ENCODE peak calls at places on chromosomes 11 and 22, in six cellular contexts. P, X, L, D, Q and F are unnamed samples.

GRCh38 chr11:72738199-72739141 is 13.7 kb downstream of the ARAP1 start:
- DNase-seq in P (no peak), X (no peak), L (no peak), D (no peak), Q (peak; percentile 45), F (no peak)

GRCh38 chr11:128532016-128532570 is 55.3 kb downstream of the ETS1 start:
- DNase-seq in P (no peak), X (no peak), L (no peak), D (no peak), Q (no peak), F (no peak)

GRCh38 chr11:68763926-68764657 is 12.8 kb upstream of the TESMIN start:
- DNase-seq in P (no peak), X (no peak), L (no peak), D (no peak), Q (no peak), F (no peak)

GRCh38 chr11:46391186-46391577 is 394 bp downstream of the CHRM4 start:
- DNase-seq in P (no peak), X (no peak), L (no peak), D (no peak), Q (no peak), F (no peak)

GRCh38 chr11:73965764-73966121 is 14.9 kb downstream of the DNAJB13 start:
- DNase-seq in P (no peak), X (no peak), L (no peak), D (no peak), Q (no peak), F (no peak)

GRCh38 chr11:94968334-94968958 is 4.9 kb downstream of the CWC15 start:
- DNase-seq in P (peak; percentile 58), X (no peak), L (no peak), D (peak; percentile 13), Q (peak; percentile 70), F (no peak)

GRCh38 chr22:26921726-26922125 is 264.3 kb downstream of the MIAT start:
- DNase-seq in P (no peak), X (no peak), L (no peak), D (no peak), Q (no peak), F (no peak)

GRCh38 chr11:69153661-69154060 is 2.1 kb upstream of the SMIM38 start:
- DNase-seq in P (no peak), X (no peak), L (peak; percentile 20), D (no peak), Q (no peak), F (no peak)

GRCh38 chr11:50174189-50174588 is 141.5 kb downstream of the OR4C45 start:
- DNase-seq in P (no peak), X (no peak), L (peak; percentile 15), D (no peak), Q (peak; percentile 1), F (peak; percentile 5)

GRCh38 chr11:80958414-80958813 is 1517.6 kb upstream of the TENM4 start:
- DNase-seq in P (peak; percentile 40), X (no peak), L (peak; percentile 25), D (peak; percentile 4), Q (peak; percentile 91), F (peak; percentile 9)

GRCh38 chr11:34413263-34413662 is 25.5 kb upstream of the CAT start:
- DNase-seq in P (no peak), X (no peak), L (no peak), D (no peak), Q (no peak), F (no peak)

GRCh38 chr11:34417203-34417602 is 21.5 kb upstream of the CAT start:
- DNase-seq in P (no peak), X (no peak), L (no peak), D (no peak), Q (no peak), F (no peak)

GRCh38 chr11:34416088-34416487 is 22.6 kb upstream of the CAT start:
- DNase-seq in P (no peak), X (no peak), L (no peak), D (no peak), Q (no peak), F (no peak)

GRCh38 chr11:34416746-34417145 is 22.0 kb upstream of the CAT start:
- DNase-seq in P (no peak), X (no peak), L (no peak), D (no peak), Q (peak; percentile 13), F (no peak)

DNA sequence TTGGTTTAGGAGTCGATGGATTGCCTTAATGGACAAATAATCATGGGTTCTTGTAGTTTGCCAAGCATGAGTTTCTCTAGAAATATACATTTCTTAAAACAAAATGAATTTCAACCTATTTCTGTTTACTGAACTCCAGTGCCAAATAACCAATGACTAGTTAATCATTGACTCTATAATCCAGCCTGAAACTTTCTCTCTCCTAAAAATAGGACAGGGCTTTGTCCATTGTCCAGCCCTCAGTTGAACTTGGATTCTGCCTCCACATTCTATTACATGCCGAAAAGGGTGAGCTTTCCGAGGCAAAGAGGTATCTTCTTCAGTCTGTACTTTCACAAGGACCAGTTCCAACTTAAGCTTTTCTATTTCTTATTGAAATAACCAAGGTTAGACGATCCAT is 23.2 kb upstream of the CAT start:
- DNase-seq in P (no peak), X (no peak), L (no peak), D (no peak), Q (no peak), F (no peak)
- H3K4me3 ChIP-seq in P (no peak overlapping the region), X (no peak overlapping the region), L (no peak overlapping the region), D (no peak overlapping the region), Q (no peak overlapping the region), F (no peak overlapping the region)

GRCh38 chr11:65100674-65101350 is 4.8 kb downstream of the VPS51 start:
- DNase-seq in P (no peak), X (no peak), L (no peak), D (no peak), Q (peak; percentile 79), F (no peak)
- TF ChIP-seq CTCF in P (no peak), X (no peak), L (peak; percentile 20), D (no peak), Q (no peak), F (no peak)

GRCh38 chr22:31230155-31230870 is 18.2 kb downstream of the LIMK2 start:
- DNase-seq in P (peak; percentile 34), X (no peak), L (no peak), D (no peak), Q (peak; percentile 56), F (no peak)
- H3K4me3 ChIP-seq in P (no peak overlapping the region), X (no peak overlapping the region), L (no peak overlapping the region), D (no peak overlapping the region), Q (no peak overlapping the region), F (no peak overlapping the region)

GRCh38 chr11:26283852-26284421 is 48.0 kb upstream of the ANO3 start:
- DNase-seq in P (no peak), X (no peak), L (no peak), D (no peak), Q (no peak), F (no peak)

GRCh38 chr11:26287067-26287518 is 44.8 kb upstream of the ANO3 start:
- DNase-seq in P (no peak), X (no peak), L (peak; percentile 38), D (no peak), Q (no peak), F (no peak)

GRCh38 chr11:26285593-26285992 is 46.3 kb upstream of the ANO3 start:
- DNase-seq in P (no peak), X (no peak), L (no peak), D (no peak), Q (no peak), F (no peak)

GRCh38 chr11:26286472-26287066 is 45.4 kb upstream of the ANO3 start:
- DNase-seq in P (peak; percentile 39), X (no peak), L (peak; percentile 53), D (peak; percentile 27), Q (peak; percentile 36), F (no peak)
- TF ChIP-seq CTCF in P (peak; percentile 64), X (no peak), L (peak; percentile 75), D (peak; percentile 44), Q (peak; percentile 59), F (peak; percentile 50)

GRCh38 chr22:35841907-35842518 is 124.3 kb downstream of the APOL5 start:
- DNase-seq in P (no peak), X (no peak), L (no peak), D (no peak), Q (no peak), F (no peak)

GRCh38 chr22:35835998-35836691 is 118.5 kb downstream of the APOL5 start:
- DNase-seq in P (peak; percentile 86), X (peak; percentile 47), L (peak; percentile 78), D (peak; percentile 75), Q (peak; percentile 91), F (peak; percentile 45)

GRCh38 chr22:35839811-35840739 is 122.4 kb downstream of the APOL5 start:
- DNase-seq in P (peak; percentile 97), X (peak; percentile 83), L (peak; percentile 95), D (peak; percentile 97), Q (peak; percentile 99), F (peak; percentile 97)

GRCh38 chr22:35837328-35837727 is 119.7 kb downstream of the APOL5 start:
- DNase-seq in P (no peak), X (no peak), L (no peak), D (no peak), Q (peak; percentile 19), F (no peak)

DNA sequence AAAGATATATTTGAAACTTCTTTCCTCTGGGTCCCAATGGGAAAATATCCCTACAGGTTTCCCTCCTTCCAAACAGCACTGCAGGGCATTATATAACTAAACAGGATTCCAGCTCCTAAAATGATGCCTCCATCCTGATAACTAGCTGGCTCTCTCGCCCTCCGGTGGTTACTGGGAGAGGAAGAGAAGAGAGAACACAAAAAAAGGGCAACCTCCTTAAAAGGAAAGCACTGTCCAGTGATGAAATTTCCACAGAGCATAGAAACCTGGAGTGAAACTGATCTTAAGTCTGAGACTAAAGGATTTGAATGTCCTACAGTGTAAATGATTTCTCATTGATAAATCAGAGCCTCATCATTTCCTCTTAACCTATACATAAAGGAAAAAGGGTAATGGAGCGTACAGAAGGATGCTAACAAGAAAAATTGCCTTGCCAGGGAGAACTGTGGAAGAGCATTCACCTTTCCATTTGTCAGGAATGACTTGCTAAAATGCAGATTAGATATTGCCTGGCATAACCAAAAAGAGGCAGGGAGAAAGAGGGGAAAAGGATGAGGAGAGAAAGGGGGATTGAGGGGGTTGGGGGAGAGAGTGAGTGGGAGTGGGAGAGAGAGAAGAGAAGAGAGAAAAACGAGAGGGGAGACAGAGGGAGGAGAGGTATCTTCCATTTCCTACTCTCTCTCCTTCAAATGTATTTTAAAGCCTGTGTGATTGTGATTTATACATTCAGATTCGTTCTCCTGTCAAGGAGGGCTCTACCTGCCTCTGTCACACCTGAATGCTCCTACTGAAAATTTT is 121.4 kb downstream of the APOL5 start:
- DNase-seq in P (peak; percentile 79), X (peak; percentile 69), L (peak; percentile 35), D (peak; percentile 54), Q (peak; percentile 79), F (peak; percentile 33)
- H3K4me3 ChIP-seq in P (peak overlapping the region; percentile 81), X (peak overlapping the region; percentile 57), L (peak overlapping the region; percentile 72), D (peak overlapping the region; percentile 69), Q (peak overlapping the region; percentile 53), F (peak overlapping the region; percentile 73)

GRCh38 chr11:65871811-65872548 is 620 bp downstream of the EFEMP2 start:
- DNase-seq in P (peak; percentile 34), X (no peak), L (peak; percentile 31), D (no peak), Q (no peak), F (no peak)
- TF ChIP-seq CTCF in P (peak; percentile 32), X (no peak), L (peak; percentile 55), D (no peak), Q (peak; percentile 34), F (peak; percentile 40)

GRCh38 chr11:59212222-59212621 is 505 bp downstream of the MPEG1 start:
- DNase-seq in P (no peak), X (no peak), L (no peak), D (no peak), Q (no peak), F (no peak)
- H3K4me3 ChIP-seq in P (no peak overlapping the region), X (peak overlapping the region; percentile 16), L (no peak overlapping the region), D (no peak overlapping the region), Q (no peak overlapping the region), F (no peak overlapping the region)